ENCODE peak calls at places on chromosomes 12 and 14, in four cellular contexts. A, Q, N and P are unnamed samples.

GRCh38 chr12:99261256-99261655 is 386.3 kb upstream of the GARIN6 start:
- DNase-seq in Q (no peak), N (no peak), A (no peak), P (no peak)

GRCh38 chr12:77679701-77680100 is 151.0 kb upstream of the NAV3 start:
- DNase-seq in A (no peak), N (peak), Q (no peak), P (peak)

GRCh38 chr12:32542550-32543229 is 136.4 kb upstream of the DNM1L start:
- DNase-seq in Q (no peak), A (no peak), N (no peak), P (no peak)

GRCh38 chr14:61527325-61528100 is 167.8 kb upstream of the HIF1A start:
- DNase-seq in N (no peak), Q (peak), A (peak), P (no peak)

GRCh38 chr14:98218213-98218612 is 1053.8 kb downstream of the BCL11B start:
- DNase-seq in Q (no peak), N (no peak), A (no peak), P (no peak)

GRCh38 chr14:104967144-104967413 is 11.1 kb downstream of the AHNAK2 start:
- DNase-seq in N (no peak), Q (no peak), A (no peak), P (no peak)

GRCh38 chr14:46290706-46291105 is 360.9 kb downstream of the RPL10L start:
- DNase-seq in A (no peak), N (peak), Q (no peak), P (no peak)

GRCh38 chr12:84562331-84562730 is 350.3 kb downstream of the SLC6A15 start:
- DNase-seq in A (no peak), Q (no peak), N (no peak), P (no peak)

GRCh38 chr12:68608191-68608590 is 2.5 kb upstream of the RAP1B start:
- DNase-seq in Q (no peak), N (no peak), A (no peak), P (no peak)

GRCh38 chr12:30931222-30931621 is 4.7 kb downstream of the TSPAN11 start:
- DNase-seq in A (no peak), Q (no peak), N (no peak), P (no peak)

GRCh38 chr12:2118061-2118460 is 65.3 kb downstream of the CACNA1C start:
- DNase-seq in N (no peak), Q (no peak), A (no peak), P (no peak)